ENCODE peak calls at places on chromosomes 1 and 21, in nine cellular contexts. B is RWPE2, N is left ventricle myocardium superior, O is astrocyte of the hippocampus, R is NCI-H2081, F is Kasumi-1, G is GM04504, J is body of pancreas, H is midbrain. M is an unnamed sample.

GRCh38 chr1:24199291-24199900 is 12.3 kb upstream of the IFNLR1 start:
- DNase-seq in B (no peak), N (peak; percentile 45), O (peak; percentile 70), R (peak; percentile 60), F (peak; percentile 58), G (no peak), J (peak; percentile 70), H (peak; percentile 55), M (peak; percentile 71)

GRCh38 chr1:74010206-74010605 is 187.8 kb downstream of the LRRIQ3 start:
- DNase-seq in B (no peak), N (no peak), O (no peak), R (no peak), F (no peak), G (no peak), J (no peak), H (no peak), M (no peak)

GRCh38 chr1:42756956-42757891 is 9.6 kb downstream of the P3H1 start:
- DNase-seq in B (no peak), N (no peak), O (peak; percentile 73), R (peak; percentile 67), F (peak; percentile 74), G (no peak), J (peak; percentile 21), H (peak; percentile 35), M (no peak)

GRCh38 chr1:6137758-6138157 is 42.4 kb downstream of the CHD5 start:
- DNase-seq in B (no peak), N (peak; percentile 7), O (no peak), R (no peak), F (no peak), G (no peak), J (no peak), H (no peak), M (no peak)

GRCh38 chr1:152447484-152447883 is 33.4 kb upstream of the CRNN start:
- DNase-seq in B (no peak), N (no peak), O (no peak), R (no peak), F (no peak), G (no peak), J (no peak), H (no peak), M (no peak)

GRCh38 chr1:207139616-207140015 is 35.6 kb downstream of the C4BPA start:
- DNase-seq in B (no peak), N (no peak), O (no peak), R (no peak), F (no peak), G (no peak), J (no peak), H (no peak), M (no peak)

GRCh38 chr1:111604931-111605330 is 14.7 kb upstream of the RAP1A start:
- DNase-seq in B (no peak), N (no peak), O (peak; percentile 92), R (no peak), F (no peak), G (no peak), J (no peak), H (no peak), M (no peak)

GRCh38 chr1:203089651-203090045 is 3.8 kb upstream of the MYOG start:
- DNase-seq in B (no peak), N (no peak), O (no peak), R (no peak), F (no peak), G (no peak), J (no peak), H (no peak), M (no peak)

GRCh38 chr21:34523019-34523418 is 11.0 kb upstream of the KCNE1 start:
- DNase-seq in B (no peak), N (no peak), O (no peak), R (no peak), F (no peak), G (no peak), J (peak; percentile 28), H (no peak), M (no peak)

GRCh38 chr1:89780721-89781120 is 40.1 kb upstream of the LRRC8D start:
- DNase-seq in B (no peak), N (no peak), O (peak; percentile 60), R (no peak), F (peak; percentile 60), G (no peak), J (no peak), H (peak; percentile 41), M (no peak)

GRCh38 chr1:210866532-210866931 is 267.4 kb downstream of the KCNH1 start:
- DNase-seq in B (no peak), N (no peak), O (no peak), R (no peak), F (no peak), G (no peak), J (no peak), H (no peak), M (no peak)

GRCh38 chr1:197632651-197633050 is 142.6 kb downstream of the DENND1B start:
- DNase-seq in B (no peak), N (no peak), O (no peak), R (no peak), F (peak; percentile 52), G (no peak), J (no peak), H (no peak), M (no peak)

GRCh38 chr1:77888429-77889239 is at the start of gene NEXN:
- DNase-seq in B (peak; percentile 62), N (peak; percentile 94), O (peak; percentile 95), R (no peak), F (peak; percentile 31), G (peak; percentile 62), J (peak; percentile 89), H (peak; percentile 50), M (peak; percentile 90)

GRCh38 chr1:59139396-59139795 is 157.5 kb upstream of the FGGY start:
- DNase-seq in B (no peak), N (peak; percentile 70), O (no peak), R (no peak), F (no peak), G (no peak), J (no peak), H (no peak), M (peak; percentile 77)

GRCh38 chr1:23699280-23700179 is 7.9 kb downstream of the RPL11 start:
- DNase-seq in B (no peak), N (no peak), O (peak; percentile 20), R (no peak), F (no peak), G (no peak), J (no peak), H (no peak), M (no peak)

GRCh38 chr1:177914603-177915002 is 55.3 kb downstream of the SEC16B start:
- DNase-seq in B (no peak), N (no peak), O (no peak), R (no peak), F (no peak), G (no peak), J (no peak), H (no peak), M (no peak)

GRCh38 chr1:83573776-83574175 is 425.2 kb downstream of the TTLL7 start:
- DNase-seq in B (no peak), N (no peak), O (no peak), R (no peak), F (no peak), G (no peak), J (no peak), H (no peak), M (no peak)